ENCODE peak calls at places on chromosomes 13 and 19, in eight cellular contexts. K, O, N, D, X, G, C and Y are unnamed samples.

GRCh38 chr19:48315712-48316111 is 9.6 kb upstream of the EMP3 start:
- DNase-seq in G (no peak), X (no peak), C (no peak), K (no peak), N (no peak), O (no peak), D (no peak), Y (no peak)

GRCh38 chr19:52880895-52881389 is 16.5 kb downstream of the ZNF320 start:
- DNase-seq in D (no peak), O (no peak), X (no peak), N (no peak), G (no peak), K (no peak), C (no peak), Y (no peak)

GRCh38 chr13:48158290-48158689 is 63.4 kb upstream of the MED4 start:
- DNase-seq in N (no peak), X (no peak), K (no peak), G (no peak), C (no peak), D (no peak), O (peak; percentile 30), Y (no peak)

GRCh38 chr19:7161292-7161691 is 91.8 kb downstream of the ZNF557 start:
- DNase-seq in O (no peak), N (no peak), K (no peak), D (no peak), G (no peak), C (no peak), X (no peak), Y (no peak)

GRCh38 chr13:26987614-26988013 is 184.0 kb downstream of the USP12 start:
- DNase-seq in G (no peak), D (no peak), C (no peak), K (no peak), N (no peak), X (no peak), O (no peak), Y (no peak)

GRCh38 chr13:32446220-32446619 is 18.3 kb upstream of the N4BP2L1 start:
- DNase-seq in K (no peak), C (no peak), X (no peak), O (no peak), G (no peak), D (no peak), N (no peak), Y (no peak)

GRCh38 chr19:35038623-35039512 is 2.7 kb upstream of the HPN start:
- DNase-seq in C (no peak), O (no peak), D (no peak), K (no peak), N (no peak), X (no peak), G (no peak), Y (no peak)

GRCh38 chr19:4969772-4970531 is 1.0 kb downstream of the KDM4B start:
- DNase-seq in X (no peak), K (no peak), G (no peak), O (peak; percentile 47), C (no peak), D (peak; percentile 32), N (peak; percentile 18), Y (no peak)

GRCh38 chr13:112444416-112445399 is 68.6 kb downstream of the SPACA7 start:
- DNase-seq in X (no peak), O (no peak), G (no peak), N (no peak), K (no peak), D (no peak), C (no peak), Y (no peak)

GRCh38 chr19:51441410-51442390 is 16.6 kb downstream of the SIGLEC8 start:
- DNase-seq in K (no peak), N (no peak), D (no peak), C (peak; percentile 73), G (no peak), X (no peak), O (no peak), Y (no peak)

DNA sequence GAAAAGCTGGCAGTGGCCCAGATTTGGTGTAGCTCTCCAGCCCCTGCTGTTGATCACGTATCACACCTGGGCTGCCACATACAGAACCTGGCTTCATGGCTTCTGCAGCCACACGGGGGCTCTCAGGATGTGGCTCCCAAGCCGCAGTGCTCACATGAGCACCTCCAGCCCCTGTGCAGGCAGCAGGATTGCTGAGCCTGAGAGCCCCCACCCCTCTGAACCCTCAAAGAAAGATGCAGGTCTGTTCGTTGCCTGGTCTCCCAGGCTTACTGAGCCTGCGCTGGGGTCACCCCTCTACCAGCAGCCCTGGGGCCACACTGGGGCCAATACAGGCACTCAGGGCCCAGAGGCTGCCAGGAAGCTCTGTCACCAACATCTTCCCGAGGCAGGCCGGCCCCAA is 2.7 kb downstream of the PLEKHF1 start:
- DNase-seq in G (no peak), O (no peak), C (peak; percentile 56), N (no peak), X (no peak), D (no peak), K (no peak), Y (no peak)
- TF ChIP-seq CTCF in G (no peak), O (no peak), C (no peak), N (no peak), X (no peak), D (no peak), K (no peak), Y (no peak)

GRCh38 chr19:47022541-47023447 is 3.2 kb downstream of the NPAS1 start:
- DNase-seq in G (no peak), D (no peak), C (no peak), O (no peak), X (peak; percentile 23), K (no peak), N (no peak), Y (no peak)
- H3K4me3 ChIP-seq in G (no peak overlapping the region), D (no peak overlapping the region), C (no peak overlapping the region), O (no peak overlapping the region), X (no peak overlapping the region), K (no peak overlapping the region), N (no peak overlapping the region), Y (no peak overlapping the region)

DNA sequence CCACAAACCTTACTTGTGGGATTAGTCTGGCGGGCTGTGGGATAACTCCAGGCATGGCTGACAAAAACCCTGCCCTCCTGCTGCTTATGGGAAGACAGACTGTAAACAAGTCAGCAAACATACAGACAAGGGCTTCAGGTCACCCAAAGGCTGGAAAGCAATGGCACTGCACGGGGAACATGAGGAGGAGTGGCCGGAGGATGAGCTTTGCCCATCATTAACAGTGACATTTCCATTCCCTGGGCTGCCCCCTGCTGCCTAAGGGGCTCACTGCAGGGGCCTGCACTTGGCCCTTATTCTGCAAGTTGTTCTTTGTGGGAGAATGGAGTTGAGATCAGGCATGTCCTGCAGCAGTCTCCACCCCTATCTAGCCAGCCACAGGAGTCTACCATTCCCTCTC is 91.3 kb downstream of the UQCRFS1 start:
- DNase-seq in G (no peak), K (no peak), C (no peak), D (peak; percentile 19), O (no peak), X (no peak), N (no peak), Y (no peak)
- TF ChIP-seq CTCF in G (no peak), K (no peak), C (no peak), D (peak; percentile 53), O (no peak), X (peak; percentile 43), N (no peak), Y (peak; percentile 24)

GRCh38 chr19:10021863-10022262 is 8.6 kb downstream of the RDH8 start:
- DNase-seq in K (no peak), D (no peak), N (no peak), O (no peak), X (peak; percentile 25), C (no peak), G (no peak), Y (no peak)

GRCh38 chr19:10026744-10027143 is 13.5 kb downstream of the RDH8 start:
- DNase-seq in C (no peak), D (no peak), K (no peak), X (peak; percentile 21), G (no peak), O (no peak), N (no peak), Y (no peak)

GRCh38 chr19:10021446-10021845 is 8.2 kb downstream of the RDH8 start:
- DNase-seq in X (peak; percentile 9), G (no peak), N (no peak), C (no peak), D (no peak), K (no peak), O (no peak), Y (no peak)

GRCh38 chr19:10027158-10027997 is 14.1 kb downstream of the RDH8 start:
- DNase-seq in O (peak; percentile 95), C (peak; percentile 97), X (peak; percentile 84), N (peak; percentile 90), G (peak; percentile 89), D (peak; percentile 95), K (peak; percentile 88), Y (peak; percentile 95)
- H3K4me3 ChIP-seq in O (no peak overlapping the region), C (no peak overlapping the region), X (no peak overlapping the region), N (no peak overlapping the region), G (no peak overlapping the region), D (no peak overlapping the region), K (no peak overlapping the region), Y (no peak overlapping the region)

GRCh38 chr13:79631260-79631659 is 150.3 kb downstream of the NDFIP2 start:
- DNase-seq in X (peak; percentile 90), O (peak; percentile 9), G (no peak), C (no peak), K (peak; percentile 33), D (peak; percentile 73), N (peak; percentile 78), Y (peak; percentile 89)
- TF ChIP-seq CTCF in X (peak; percentile 67), O (no peak), G (no peak), C (no peak), K (peak; percentile 17), D (peak; percentile 3), N (no peak), Y (peak; percentile 36)

GRCh38 chr19:33168528-33168927 is 25.6 kb upstream of the LRP3 start:
- DNase-seq in N (no peak), K (no peak), D (no peak), G (no peak), C (no peak), O (no peak), X (no peak), Y (no peak)
- H3K4me3 ChIP-seq in N (no peak overlapping the region), K (no peak overlapping the region), D (no peak overlapping the region), G (no peak overlapping the region), C (no peak overlapping the region), O (no peak overlapping the region), X (no peak overlapping the region), Y (no peak overlapping the region)

GRCh38 chr19:15288146-15288963 is 44.0 kb downstream of the BRD4 start:
- DNase-seq in N (peak; percentile 29), O (no peak), K (no peak), X (no peak), C (no peak), D (no peak), G (peak; percentile 35), Y (no peak)
- TF ChIP-seq CTCF in N (no peak), O (no peak), K (peak; percentile 11), X (no peak), C (no peak), D (no peak), G (no peak), Y (no peak)

GRCh38 chr19:40603071-40603718 is 2.0 kb downstream of the LTBP4 start:
- DNase-seq in O (no peak), N (no peak), G (no peak), K (no peak), X (no peak), D (peak; percentile 65), C (no peak), Y (peak; percentile 70)
- H3K4me3 ChIP-seq in O (no peak overlapping the region), N (peak overlapping the region; percentile 33), G (peak overlapping the region; percentile 60), K (peak overlapping the region; percentile 57), X (peak overlapping the region; percentile 63), D (peak overlapping the region; percentile 48), C (peak overlapping the region; percentile 62), Y (peak overlapping the region; percentile 58)